ENCODE peak calls at places on chromosomes 3 and 15, in four cellular contexts. C is HepG2, J is SK-N-SH, P is GM12878. D is an unnamed sample.
A peak's percentile ranks its signal among the peaks of the same experiment; 100 is the strongest.

GRCh38 chr3:63508775-63509174 is 143.7 kb upstream of the SNTN start:
- DNase-seq in P (no peak), C (no peak), J (no peak), D (no peak)

GRCh38 chr15:58497036-58497785 is 65.4 kb downstream of the LIPC start:
- DNase-seq in C (no peak), J (no peak), P (no peak), D (no peak)

GRCh38 chr15:98292442-98293240 is 332.1 kb downstream of the ARRDC4 start:
- DNase-seq in C (peak; percentile 27), J (peak; percentile 77), P (no peak), D (peak; percentile 74)

GRCh38 chr15:25797035-25797434 is 66.1 kb downstream of the ATP10A start:
- DNase-seq in P (no peak), C (no peak), J (no peak), D (no peak)

GRCh38 chr3:129036234-129037092 is 24.1 kb upstream of the GP9 start:
- DNase-seq in C (no peak), P (no peak), J (no peak), D (no peak)

GRCh38 chr3:113018461-113019181 is 27.8 kb downstream of the GTPBP8 start:
- DNase-seq in P (no peak), C (no peak), J (peak; percentile 6), D (no peak)

GRCh38 chr3:172033392-172033791 is 6.0 kb upstream of the FNDC3B start:
- DNase-seq in J (no peak), C (no peak), P (no peak), D (no peak)

GRCh38 chr3:53808496-53808895 is 37.7 kb downstream of the CHDH start:
- DNase-seq in J (no peak), C (no peak), P (no peak), D (no peak)

GRCh38 chr3:17151598-17152373 is 267.0 kb downstream of the PLCL2 start:
- DNase-seq in C (no peak), J (no peak), P (peak; percentile 92), D (no peak)

GRCh38 chr3:140206196-140207040 is 271.4 kb downstream of the CLSTN2 start:
- DNase-seq in J (peak; percentile 57), C (no peak), P (no peak), D (peak; percentile 4)

GRCh38 chr3:192408721-192409151 is 318.6 kb downstream of the FGF12 start:
- DNase-seq in C (no peak), J (peak; percentile 9), P (no peak), D (no peak)

GRCh38 chr3:10025205-10026083 is 793 bp upstream of the FANCD2 start:
- DNase-seq in J (no peak), C (no peak), P (no peak), D (no peak)

GRCh38 chr3:125147491-125147820 is 65.1 kb downstream of the SLC12A8 start:
- DNase-seq in P (no peak), C (no peak), J (no peak), D (no peak)

GRCh38 chr3:97694876-97695275 is 69.7 kb upstream of the ARL6 start:
- DNase-seq in C (no peak), P (no peak), J (no peak), D (no peak)

GRCh38 chr3:71478568-71478967 is 105.0 kb downstream of the FOXP1 start:
- DNase-seq in J (no peak), P (no peak), C (no peak), D (no peak)

GRCh38 chr3:119318871-119319270 is 24.7 kb downstream of the ARHGAP31 start:
- DNase-seq in C (no peak), J (peak; percentile 43), P (no peak), D (no peak)

GRCh38 chr15:97961067-97961954 is 808 bp downstream of the ARRDC4 start:
- DNase-seq in P (no peak), C (peak; percentile 2), J (peak; percentile 56), D (no peak)

GRCh38 chr15:46280753-46281521 is 646.1 kb downstream of the SQOR start:
- DNase-seq in C (no peak), P (no peak), J (peak; percentile 23), D (no peak)

GRCh38 chr3:193842029-193842782 is 249.2 kb downstream of the OPA1 start:
- DNase-seq in P (peak; percentile 28), J (no peak), C (no peak), D (no peak)

GRCh38 chr15:90095521-90095959 is 6.7 kb downstream of the IDH2 start:
- DNase-seq in J (no peak), C (peak; percentile 70), P (no peak), D (no peak)

GRCh38 chr3:112464264-112464663 is 35.0 kb downstream of the BTLA start:
- DNase-seq in P (peak; percentile 67), J (no peak), C (no peak), D (no peak)

GRCh38 chr3:170717410-170718402 is 131.8 kb upstream of the SLC7A14 start:
- DNase-seq in P (no peak), C (no peak), J (no peak), D (no peak)

GRCh38 chr3:6671363-6671762 is 189.6 kb upstream of the GRM7 start:
- DNase-seq in C (no peak), P (no peak), J (no peak), D (no peak)

GRCh38 chr15:88419830-88420229 is 47.4 kb downstream of the MRPL46 start:
- DNase-seq in C (no peak), J (no peak), P (no peak), D (peak; percentile 57)

GRCh38 chr15:82647835-82648256 is 683 bp upstream of the CPEB1 start:
- DNase-seq in C (no peak), P (no peak), J (peak; percentile 84), D (no peak)

GRCh38 chr15:69537888-69538287 is 85.3 kb downstream of the RPLP1 start:
- DNase-seq in C (no peak), P (no peak), J (peak; percentile 67), D (no peak)

GRCh38 chr15:39511915-39512260 is 69.0 kb upstream of the THBS1 start:
- DNase-seq in P (no peak), J (no peak), C (no peak), D (no peak)

GRCh38 chr15:42056934-42057743 is 36.3 kb upstream of the PLA2G4E start:
- DNase-seq in J (peak; percentile 90), P (no peak), C (peak; percentile 80), D (peak; percentile 94)

GRCh38 chr3:131688370-131688769 is 185.6 kb upstream of the MRPL3 start:
- DNase-seq in J (no peak), P (no peak), C (no peak), D (no peak)

GRCh38 chr15:31309893-31310606 is 16.6 kb upstream of the KLF13 start:
- DNase-seq in J (no peak), P (no peak), C (no peak), D (no peak)

GRCh38 chr3:170532573-170532972 is 53.3 kb downstream of the SLC7A14 start:
- DNase-seq in J (no peak), P (no peak), C (no peak), D (no peak)

GRCh38 chr3:48595526-48596121 is 495 bp upstream of the COL7A1 start:
- DNase-seq in P (no peak), C (peak; percentile 32), J (peak; percentile 72), D (peak; percentile 96)

DNA sequence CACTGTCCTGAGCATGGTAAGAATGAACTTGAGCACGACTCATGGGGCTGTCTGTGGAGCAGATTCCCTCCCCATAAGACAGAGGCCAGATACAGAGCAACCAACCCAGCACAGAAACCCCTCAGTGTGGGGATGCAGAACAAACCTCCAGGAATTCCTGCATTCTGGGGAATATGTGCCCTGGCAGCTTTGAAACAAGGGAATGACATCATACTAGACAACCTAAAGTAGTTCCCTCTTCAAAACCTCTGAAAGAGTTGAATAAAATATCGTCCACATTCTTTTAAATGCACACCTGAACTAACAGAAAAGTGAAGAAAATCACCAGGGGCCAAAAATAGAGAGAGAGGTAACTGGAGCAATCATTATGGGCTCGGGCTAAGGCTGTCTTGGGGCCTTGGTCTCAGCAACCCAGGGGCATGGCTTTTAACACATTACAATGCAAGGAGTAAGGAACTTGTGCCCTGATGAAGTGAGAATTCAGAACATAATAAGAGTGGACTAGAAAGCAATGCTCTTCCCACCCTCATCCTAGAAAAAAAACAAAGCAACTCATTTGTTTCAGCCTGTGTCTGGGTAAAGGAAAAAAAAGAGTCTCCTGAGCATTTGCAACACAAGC is 43.8 kb downstream of the ADIPOQ start:
- DNase-seq in C (no peak), J (no peak), P (no peak), D (no peak)
- TF ChIP-seq PBX3 in C (no peak), J (no peak), P (no peak), D (no peak)

GRCh38 chr15:51750942-51751686 is at the start of gene TMOD2:
- DNase-seq in C (no peak), P (no peak), J (peak; percentile 89), D (peak; percentile 34)
- TF ChIP-seq PBX3 in C (no peak), P (no peak), J (no peak), D (no peak)

GRCh38 chr15:63378946-63379345 is 2.7 kb downstream of the CA12 start:
- DNase-seq in J (no peak), C (no peak), P (no peak), D (no peak)

GRCh38 chr15:63380151-63380827 is 1.4 kb downstream of the CA12 start:
- DNase-seq in J (peak; percentile 83), P (no peak), C (no peak), D (no peak)

GRCh38 chr15:63381301-63382192 is at the start of gene CA12:
- DNase-seq in J (peak; percentile 65), P (no peak), C (peak; percentile 28), D (peak; percentile 75)

GRCh38 chr15:63379492-63380150 is 2.0 kb downstream of the CA12 start:
- DNase-seq in J (no peak), P (no peak), C (no peak), D (no peak)

GRCh38 chr15:63380828-63381282 is 791 bp downstream of the CA12 start:
- DNase-seq in J (no peak), P (no peak), C (no peak), D (no peak)
- TF ChIP-seq PBX3 in J (peak; percentile 1), P (no peak), C (no peak), D (no peak)

GRCh38 chr3:101940521-101940992 is 91.2 kb downstream of the NFKBIZ start:
- DNase-seq in P (no peak), J (peak; percentile 64), C (no peak), D (peak; percentile 24)
- TF ChIP-seq PBX3 in P (no peak), J (peak; percentile 99), C (no peak), D (no peak)

DNA sequence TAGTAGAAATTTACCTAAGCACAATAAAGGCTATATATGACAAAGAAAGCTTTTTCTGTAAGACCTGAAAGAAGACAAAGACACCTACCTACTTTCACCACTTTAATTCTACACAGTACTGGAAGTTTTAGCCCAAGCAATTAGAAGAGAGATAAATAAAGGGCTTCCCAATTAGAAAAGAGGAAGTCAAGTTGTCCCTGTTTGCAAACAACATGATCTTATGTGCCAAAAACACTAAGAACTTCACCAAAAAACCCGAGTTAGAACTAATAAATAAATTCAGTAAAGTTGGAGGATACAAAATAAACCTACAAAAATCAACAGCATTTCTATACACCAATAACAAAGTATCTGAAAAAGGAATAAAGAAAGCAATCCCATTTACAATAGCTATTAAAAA is 190.9 kb downstream of the NR2F2 start:
- DNase-seq in P (no peak), C (no peak), J (no peak), D (no peak)
- TF ChIP-seq PBX3 in P (no peak), C (no peak), J (no peak), D (no peak)

DNA sequence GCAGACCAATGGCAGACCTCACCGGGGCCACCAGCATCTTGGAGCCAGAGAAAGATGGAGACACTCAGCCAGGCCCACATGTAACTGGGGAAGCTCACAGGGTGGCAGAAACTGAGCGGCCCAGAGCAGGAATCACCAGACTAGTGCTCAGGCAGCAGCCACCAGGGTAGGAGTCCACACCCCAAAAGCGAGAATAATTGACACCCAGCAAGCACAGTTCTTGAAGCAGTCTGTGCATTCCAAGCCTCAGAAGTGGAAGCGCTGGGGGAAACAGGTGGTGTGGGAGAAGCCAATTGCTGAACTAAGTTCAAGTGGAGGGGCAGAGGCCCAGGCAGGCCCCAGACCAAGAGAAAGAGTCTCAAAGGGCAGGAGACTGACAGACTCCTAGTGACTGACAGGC is 8.0 kb downstream of the NT5DC2 start:
- DNase-seq in P (no peak), C (no peak), J (no peak), D (no peak)
- TF ChIP-seq PBX3 in P (no peak), C (no peak), J (no peak), D (no peak)